ENCODE peak calls at places on chromosomes 5 and 9, in nine cellular contexts. One of them, this sample, is unnamed.
A peak's percentile ranks its signal among the peaks of the same experiment; 100 is the strongest.

GRCh38 chr5:149759986-149760699 is 30.0 kb downstream of the PPARGC1B start:
- DNase-seq in MM.1S: no peak
- DNase-seq in HCT116: no peak
- DNase-seq in SK-N-SH: no peak
- DNase-seq in ovary: no peak
- DNase-seq in lower lobe of right lung: no peak
- DNase-seq in fibroblast of lung: no peak
- DNase-seq in Karpas-422: no peak
- DNase-seq in cardiac muscle cell: no peak
- DNase-seq in this sample: no peak

GRCh38 chr5:141692919-141693848 is 11.2 kb upstream of the ARAP3 start:
- DNase-seq in MM.1S: no peak
- DNase-seq in SK-N-SH: no peak
- DNase-seq in cardiac muscle cell: no peak
- DNase-seq in lower lobe of right lung: no peak
- DNase-seq in ovary: no peak
- DNase-seq in HCT116: no peak
- DNase-seq in fibroblast of lung: peak; percentile 11
- DNase-seq in Karpas-422: no peak
- DNase-seq in this sample: peak; percentile 67

GRCh38 chr5:154522284-154522683 is 44.3 kb upstream of the HAND1 start:
- DNase-seq in HCT116: no peak
- DNase-seq in ovary: no peak
- DNase-seq in cardiac muscle cell: no peak
- DNase-seq in lower lobe of right lung: no peak
- DNase-seq in MM.1S: no peak
- DNase-seq in SK-N-SH: no peak
- DNase-seq in Karpas-422: peak; percentile 7
- DNase-seq in fibroblast of lung: no peak
- DNase-seq in this sample: no peak

GRCh38 chr5:133274597-133274935 is 222.8 kb downstream of the HSPA4 start:
- DNase-seq in MM.1S: no peak
- DNase-seq in fibroblast of lung: no peak
- DNase-seq in Karpas-422: no peak
- DNase-seq in SK-N-SH: no peak
- DNase-seq in ovary: no peak
- DNase-seq in lower lobe of right lung: no peak
- DNase-seq in HCT116: no peak
- DNase-seq in cardiac muscle cell: peak; percentile 36
- DNase-seq in this sample: no peak

GRCh38 chr9:122347348-122348287 is 23.2 kb upstream of the PTGS1 start:
- DNase-seq in cardiac muscle cell: no peak
- DNase-seq in MM.1S: no peak
- DNase-seq in HCT116: no peak
- DNase-seq in Karpas-422: peak; percentile 54
- DNase-seq in SK-N-SH: no peak
- DNase-seq in lower lobe of right lung: no peak
- DNase-seq in fibroblast of lung: no peak
- DNase-seq in ovary: no peak
- DNase-seq in this sample: no peak

GRCh38 chr5:168798065-168799023 is 219.2 kb upstream of the PANK3 start:
- DNase-seq in MM.1S: no peak
- DNase-seq in fibroblast of lung: no peak
- DNase-seq in Karpas-422: no peak
- DNase-seq in ovary: no peak
- DNase-seq in SK-N-SH: no peak
- DNase-seq in lower lobe of right lung: no peak
- DNase-seq in cardiac muscle cell: no peak
- DNase-seq in HCT116: no peak
- DNase-seq in this sample: no peak

GRCh38 chr5:127330116-127330515 is 39.5 kb downstream of the MEGF10 start:
- DNase-seq in cardiac muscle cell: no peak
- DNase-seq in fibroblast of lung: no peak
- DNase-seq in SK-N-SH: no peak
- DNase-seq in MM.1S: no peak
- DNase-seq in ovary: no peak
- DNase-seq in HCT116: no peak
- DNase-seq in Karpas-422: no peak
- DNase-seq in lower lobe of right lung: no peak
- DNase-seq in this sample: no peak

GRCh38 chr5:86118542-86118941 is 499.2 kb upstream of the COX7C start:
- DNase-seq in fibroblast of lung: no peak
- DNase-seq in HCT116: peak; percentile 10
- DNase-seq in cardiac muscle cell: no peak
- DNase-seq in lower lobe of right lung: no peak
- DNase-seq in Karpas-422: no peak
- DNase-seq in SK-N-SH: no peak
- DNase-seq in MM.1S: peak; percentile 36
- DNase-seq in ovary: no peak
- DNase-seq in this sample: no peak

GRCh38 chr5:126938461-126938860 is 91.9 kb downstream of the MARCHF3 start:
- DNase-seq in cardiac muscle cell: no peak
- DNase-seq in MM.1S: no peak
- DNase-seq in fibroblast of lung: peak; percentile 88
- DNase-seq in SK-N-SH: no peak
- DNase-seq in ovary: no peak
- DNase-seq in HCT116: no peak
- DNase-seq in Karpas-422: no peak
- DNase-seq in lower lobe of right lung: no peak
- DNase-seq in this sample: no peak

GRCh38 chr5:150637245-150638052 is 3.0 kb upstream of the SYNPO start:
- DNase-seq in fibroblast of lung: peak; percentile 83
- DNase-seq in HCT116: no peak
- DNase-seq in cardiac muscle cell: peak; percentile 58
- DNase-seq in MM.1S: no peak
- DNase-seq in ovary: no peak
- DNase-seq in SK-N-SH: no peak
- DNase-seq in Karpas-422: no peak
- DNase-seq in lower lobe of right lung: no peak
- DNase-seq in this sample: no peak

GRCh38 chr5:124706041-124706440 is 40.4 kb downstream of the ZNF608 start:
- DNase-seq in fibroblast of lung: no peak
- DNase-seq in ovary: no peak
- DNase-seq in Karpas-422: peak; percentile 78
- DNase-seq in cardiac muscle cell: no peak
- DNase-seq in HCT116: no peak
- DNase-seq in MM.1S: no peak
- DNase-seq in SK-N-SH: no peak
- DNase-seq in lower lobe of right lung: no peak
- DNase-seq in this sample: no peak

GRCh38 chr5:124702442-124703024 is 43.9 kb downstream of the ZNF608 start:
- DNase-seq in ovary: no peak
- DNase-seq in SK-N-SH: no peak
- DNase-seq in MM.1S: no peak
- DNase-seq in Karpas-422: peak; percentile 70
- DNase-seq in HCT116: no peak
- DNase-seq in cardiac muscle cell: no peak
- DNase-seq in fibroblast of lung: peak; percentile 19
- DNase-seq in lower lobe of right lung: no peak
- DNase-seq in this sample: no peak

GRCh38 chr5:124704594-124705284 is 41.7 kb downstream of the ZNF608 start:
- DNase-seq in HCT116: no peak
- DNase-seq in fibroblast of lung: no peak
- DNase-seq in MM.1S: peak; percentile 48
- DNase-seq in Karpas-422: peak; percentile 90
- DNase-seq in SK-N-SH: no peak
- DNase-seq in cardiac muscle cell: no peak
- DNase-seq in ovary: no peak
- DNase-seq in lower lobe of right lung: no peak
- DNase-seq in this sample: no peak

GRCh38 chr5:124705577-124705976 is 40.9 kb downstream of the ZNF608 start:
- DNase-seq in MM.1S: no peak
- DNase-seq in cardiac muscle cell: no peak
- DNase-seq in SK-N-SH: no peak
- DNase-seq in lower lobe of right lung: no peak
- DNase-seq in ovary: no peak
- DNase-seq in HCT116: no peak
- DNase-seq in fibroblast of lung: no peak
- DNase-seq in Karpas-422: peak; percentile 61
- DNase-seq in this sample: no peak

GRCh38 chr5:124703995-124704394 is 42.4 kb downstream of the ZNF608 start:
- DNase-seq in SK-N-SH: no peak
- DNase-seq in MM.1S: no peak
- DNase-seq in ovary: no peak
- DNase-seq in lower lobe of right lung: no peak
- DNase-seq in fibroblast of lung: no peak
- DNase-seq in Karpas-422: peak; percentile 67
- DNase-seq in HCT116: no peak
- DNase-seq in cardiac muscle cell: no peak
- DNase-seq in this sample: no peak
- H3K27ac ChIP-seq in SK-N-SH: no peak overlapping the region
- H3K27ac ChIP-seq in MM.1S: peak overlapping the region; percentile 56
- H3K27ac ChIP-seq in ovary: no peak overlapping the region
- H3K27ac ChIP-seq in lower lobe of right lung: no peak overlapping the region
- H3K27ac ChIP-seq in fibroblast of lung: no peak overlapping the region
- H3K27ac ChIP-seq in Karpas-422: peak overlapping the region; percentile 95
- H3K27ac ChIP-seq in HCT116: no peak overlapping the region
- H3K27ac ChIP-seq in cardiac muscle cell: peak overlapping the region; percentile 92
- H3K27ac ChIP-seq in this sample: no peak overlapping the region

GRCh38 chr9:98808879-98809278 is 1.4 kb downstream of the GALNT12 start:
- DNase-seq in Karpas-422: no peak
- DNase-seq in lower lobe of right lung: no peak
- DNase-seq in cardiac muscle cell: no peak
- DNase-seq in SK-N-SH: no peak
- DNase-seq in HCT116: no peak
- DNase-seq in fibroblast of lung: no peak
- DNase-seq in ovary: no peak
- DNase-seq in MM.1S: no peak
- DNase-seq in this sample: no peak
- H3K27ac ChIP-seq in Karpas-422: no peak overlapping the region
- H3K27ac ChIP-seq in lower lobe of right lung: peak overlapping the region; percentile 62
- H3K27ac ChIP-seq in cardiac muscle cell: no peak overlapping the region
- H3K27ac ChIP-seq in SK-N-SH: no peak overlapping the region
- H3K27ac ChIP-seq in HCT116: peak overlapping the region; percentile 66
- H3K27ac ChIP-seq in fibroblast of lung: no peak overlapping the region
- H3K27ac ChIP-seq in ovary: no peak overlapping the region
- H3K27ac ChIP-seq in MM.1S: no peak overlapping the region
- H3K27ac ChIP-seq in this sample: no peak overlapping the region

GRCh38 chr5:163384669-163385068 is 52.7 kb upstream of the CCNG1 start:
- DNase-seq in lower lobe of right lung: no peak
- DNase-seq in ovary: no peak
- DNase-seq in SK-N-SH: no peak
- DNase-seq in Karpas-422: no peak
- DNase-seq in HCT116: no peak
- DNase-seq in fibroblast of lung: no peak
- DNase-seq in MM.1S: no peak
- DNase-seq in cardiac muscle cell: no peak
- DNase-seq in this sample: no peak

GRCh38 chr5:163383754-163384153 is 53.6 kb upstream of the CCNG1 start:
- DNase-seq in lower lobe of right lung: no peak
- DNase-seq in fibroblast of lung: no peak
- DNase-seq in MM.1S: no peak
- DNase-seq in Karpas-422: no peak
- DNase-seq in SK-N-SH: no peak
- DNase-seq in cardiac muscle cell: no peak
- DNase-seq in HCT116: no peak
- DNase-seq in ovary: no peak
- DNase-seq in this sample: no peak

GRCh38 chr5:163381832-163382231 is 55.6 kb upstream of the CCNG1 start:
- DNase-seq in lower lobe of right lung: no peak
- DNase-seq in MM.1S: no peak
- DNase-seq in fibroblast of lung: no peak
- DNase-seq in Karpas-422: no peak
- DNase-seq in HCT116: no peak
- DNase-seq in cardiac muscle cell: no peak
- DNase-seq in SK-N-SH: no peak
- DNase-seq in ovary: no peak
- DNase-seq in this sample: no peak

GRCh38 chr5:163377982-163378381 is 59.4 kb upstream of the CCNG1 start:
- DNase-seq in SK-N-SH: no peak
- DNase-seq in fibroblast of lung: no peak
- DNase-seq in HCT116: no peak
- DNase-seq in lower lobe of right lung: no peak
- DNase-seq in Karpas-422: no peak
- DNase-seq in MM.1S: no peak
- DNase-seq in cardiac muscle cell: no peak
- DNase-seq in ovary: no peak
- DNase-seq in this sample: no peak

DNA sequence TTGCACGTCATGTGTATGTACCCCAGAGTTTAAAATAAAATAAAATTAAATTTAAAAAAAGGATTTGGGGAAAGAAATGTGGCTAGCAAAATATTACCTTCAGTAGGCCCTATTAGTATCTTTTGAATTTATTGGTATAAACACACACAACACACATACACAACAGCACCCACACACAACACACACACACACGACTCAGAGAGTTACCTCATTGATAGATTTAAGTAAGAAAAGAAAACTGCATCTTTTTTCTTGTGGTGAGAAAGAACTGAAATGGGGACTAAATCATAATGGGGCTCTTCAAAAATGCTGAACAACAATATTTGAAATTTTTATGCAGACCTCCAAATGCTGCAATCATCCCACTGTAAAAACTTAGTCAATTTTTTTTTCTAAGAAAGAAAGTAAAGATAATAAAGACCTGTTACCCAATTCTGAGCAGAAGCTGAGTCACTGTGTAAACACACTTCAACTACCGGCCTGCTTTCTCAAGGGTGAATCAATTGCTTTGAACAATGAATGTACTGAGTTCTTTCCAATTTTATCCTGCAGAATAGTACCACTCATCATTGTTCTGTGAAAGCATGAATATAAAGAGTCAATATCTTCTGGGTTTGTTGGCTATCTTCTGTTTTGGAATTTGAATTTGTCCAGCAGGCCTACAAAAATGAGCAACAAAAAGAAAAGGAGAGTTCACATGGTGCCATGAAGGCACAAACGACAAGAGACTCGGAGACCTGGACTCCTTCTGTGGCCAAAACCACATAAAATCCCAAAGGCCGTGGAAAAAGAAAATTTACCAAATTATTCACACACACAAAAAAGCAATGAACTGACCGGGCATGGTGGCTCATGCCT is 57.9 kb upstream of the CCNG1 start:
- DNase-seq in Karpas-422: no peak
- DNase-seq in fibroblast of lung: peak; percentile 90
- DNase-seq in lower lobe of right lung: no peak
- DNase-seq in HCT116: peak; percentile 75
- DNase-seq in SK-N-SH: no peak
- DNase-seq in ovary: no peak
- DNase-seq in MM.1S: no peak
- DNase-seq in cardiac muscle cell: no peak
- DNase-seq in this sample: no peak
- H3K27ac ChIP-seq in Karpas-422: no peak overlapping the region
- H3K27ac ChIP-seq in fibroblast of lung: no peak overlapping the region
- H3K27ac ChIP-seq in lower lobe of right lung: no peak overlapping the region
- H3K27ac ChIP-seq in HCT116: peak overlapping the region; percentile 17
- H3K27ac ChIP-seq in SK-N-SH: peak overlapping the region; percentile 35
- H3K27ac ChIP-seq in ovary: peak overlapping the region; percentile 20
- H3K27ac ChIP-seq in MM.1S: no peak overlapping the region
- H3K27ac ChIP-seq in cardiac muscle cell: no peak overlapping the region
- H3K27ac ChIP-seq in this sample: no peak overlapping the region

DNA sequence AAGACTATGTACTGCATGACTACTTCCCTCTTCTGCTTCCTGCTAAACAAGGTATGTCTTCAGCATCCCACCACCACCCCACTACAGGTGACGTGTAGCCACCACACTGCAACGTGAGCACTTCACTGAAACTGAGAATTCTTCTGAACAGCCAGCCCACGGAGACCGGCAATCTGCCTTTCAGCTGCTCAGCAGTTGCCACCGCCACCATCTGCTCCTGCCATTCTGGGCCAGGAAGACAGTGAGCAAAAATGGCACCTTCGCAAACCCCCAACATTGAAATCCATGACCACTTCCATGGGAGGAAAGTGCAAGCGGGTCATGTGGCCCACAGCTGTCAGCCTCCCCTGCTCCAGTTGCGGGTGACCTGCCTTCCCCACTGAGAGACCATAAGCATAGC is 443.4 kb upstream of the ST8SIA4 start:
- DNase-seq in fibroblast of lung: no peak
- DNase-seq in lower lobe of right lung: no peak
- DNase-seq in MM.1S: peak; percentile 38
- DNase-seq in Karpas-422: no peak
- DNase-seq in cardiac muscle cell: no peak
- DNase-seq in HCT116: no peak
- DNase-seq in ovary: no peak
- DNase-seq in SK-N-SH: no peak
- DNase-seq in this sample: no peak
- H3K27ac ChIP-seq in fibroblast of lung: no peak overlapping the region
- H3K27ac ChIP-seq in lower lobe of right lung: no peak overlapping the region
- H3K27ac ChIP-seq in MM.1S: no peak overlapping the region
- H3K27ac ChIP-seq in Karpas-422: no peak overlapping the region
- H3K27ac ChIP-seq in cardiac muscle cell: no peak overlapping the region
- H3K27ac ChIP-seq in HCT116: no peak overlapping the region
- H3K27ac ChIP-seq in ovary: no peak overlapping the region
- H3K27ac ChIP-seq in SK-N-SH: no peak overlapping the region
- H3K27ac ChIP-seq in this sample: no peak overlapping the region